ENCODE peak calls at places on chromosomes 3 and 15, in seven cellular contexts. Y is ovary, Z is A549, E is sigmoid colon, F is upper lobe of left lung, O is K562, A is transverse colon. K is an unnamed sample. For H3K9me3, the result is how much of the 10 kb centered on the place peaks cover.

GRCh38 chr3:74041068-74041675 is 416.4 kb upstream of the PDZRN3 start:
- DNase-seq in Y (no peak), Z (no peak), E (no peak), F (peak), O (no peak), A (no peak), K (no peak)

GRCh38 chr15:42385206-42385979 is 26.1 kb downstream of the CAPN3 start:
- DNase-seq in Y (no peak), Z (peak), E (no peak), F (no peak), O (peak), A (peak), K (peak)

GRCh38 chr3:122076414-122077292 is 21.5 kb downstream of the CD86 start:
- DNase-seq in Y (no peak), Z (no peak), E (no peak), F (no peak), O (no peak), A (no peak), K (no peak)

GRCh38 chr15:83250766-83251165 is 33.7 kb downstream of the BNC1 start:
- DNase-seq in Y (no peak), Z (no peak), E (no peak), F (no peak), O (no peak), A (no peak), K (no peak)

GRCh38 chr3:103195201-103195600 is 760.4 kb downstream of the ZPLD1 start:
- DNase-seq in Y (no peak), Z (no peak), E (no peak), F (no peak), O (no peak), A (no peak), K (no peak)

GRCh38 chr3:124663690-124664089 is 66.6 kb upstream of the UMPS start:
- DNase-seq in Y (no peak), Z (peak), E (no peak), F (no peak), O (no peak), A (no peak), K (no peak)

GRCh38 chr15:51727141-51727897 is 10.1 kb downstream of the LYSMD2 start:
- DNase-seq in Y (no peak), Z (peak), E (no peak), F (no peak), O (no peak), A (no peak), K (no peak)

GRCh38 chr3:42655980-42656679 is 2.6 kb downstream of the ZBTB47 start:
- DNase-seq in Y (no peak), Z (no peak), E (no peak), F (no peak), O (peak), A (no peak), K (no peak)

GRCh38 chr15:33311312-33311971 is 675 bp downstream of the RYR3 start:
- DNase-seq in Y (no peak), Z (no peak), E (peak), F (no peak), O (no peak), A (no peak), K (no peak)

GRCh38 chr15:33314115-33314514 is 3.3 kb downstream of the RYR3 start:
- DNase-seq in Y (no peak), Z (no peak), E (no peak), F (no peak), O (no peak), A (no peak), K (no peak)

GRCh38 chr15:33313491-33313890 is 2.7 kb downstream of the RYR3 start:
- DNase-seq in Y (no peak), Z (no peak), E (no peak), F (no peak), O (no peak), A (no peak), K (no peak)

GRCh38 chr15:33309602-33310276 is 1.0 kb upstream of the RYR3 start:
- DNase-seq in Y (no peak), Z (peak), E (peak), F (no peak), O (no peak), A (no peak), K (no peak)

GRCh38 chr15:33310481-33311311 is at the start of gene RYR3:
- DNase-seq in Y (no peak), Z (no peak), E (peak), F (no peak), O (no peak), A (no peak), K (no peak)
- H3K4me3 ChIP-seq in Y (peak), Z (peak), E (peak), F (peak), O (no peak), A (peak), K (peak)

GRCh38 chr15:90460142-90460824 is 69.4 kb upstream of the CRTC3 start:
- DNase-seq in Y (no peak), Z (no peak), E (no peak), F (no peak), O (no peak), A (no peak), K (no peak)
- H3K9me3 ChIP-seq in Y (under half), Z (under half), E (under half), F (under half), O (under half), A (under half), K (under half)

GRCh38 chr15:58770857-58771620 is at the start of gene MINDY2:
- DNase-seq in Y (peak), Z (peak), E (peak), F (peak), O (peak), A (peak), K (peak)
- TF ChIP-seq EP300 in Y (peak), Z (no peak), E (no peak), F (no peak), O (peak), A (no peak), K (no peak)

GRCh38 chr15:64634020-64634419 is 141.4 kb downstream of the RBPMS2 start:
- DNase-seq in Y (no peak), Z (no peak), E (no peak), F (no peak), O (no peak), A (peak), K (no peak)
- H3K4me3 ChIP-seq in Y (no peak), Z (no peak), E (no peak), F (no peak), O (no peak), A (no peak), K (no peak)

GRCh38 chr3:23979569-23979968 is 34.5 kb downstream of the NR1D2 start:
- DNase-seq in Y (no peak), Z (no peak), E (no peak), F (no peak), O (no peak), A (no peak), K (no peak)
- H3K9me3 ChIP-seq in Y (under half), Z (under half), E (under half), F (under half), O (under half), A (under half), K (under half)